ENCODE peak calls at places on chromosomes 12 and 14, in ten cellular contexts. Y is suprapubic skin, H is testis, M is K562, U is A549, I is sigmoid colon, E is ovary, N is tibial nerve, J is uterus, R is stomach. P is an unnamed sample.
A peak's percentile ranks its signal among the peaks of the same experiment; 100 is the strongest.

GRCh38 chr14:82642425-82642824 is 1108.8 kb upstream of the SEL1L start:
- DNase-seq in Y (no peak), H (peak; percentile 68), M (peak; percentile 23), U (peak; percentile 5), I (no peak), E (peak; percentile 32), N (no peak), J (no peak), R (no peak), P (no peak)

GRCh38 chr14:100114109-100114765 is 45.2 kb downstream of the DEGS2 start:
- DNase-seq in Y (no peak), H (no peak), M (no peak), U (no peak), I (no peak), E (no peak), N (no peak), J (no peak), R (no peak), P (no peak)

GRCh38 chr14:53126705-53127104 is 26.4 kb downstream of the DDHD1 start:
- DNase-seq in Y (no peak), H (no peak), M (no peak), U (no peak), I (no peak), E (no peak), N (no peak), J (no peak), R (no peak), P (no peak)

GRCh38 chr12:84756961-84757360 is 155.6 kb downstream of the SLC6A15 start:
- DNase-seq in Y (no peak), H (no peak), M (no peak), U (no peak), I (no peak), E (no peak), N (no peak), J (no peak), R (no peak), P (no peak)

GRCh38 chr12:66087365-66087943 is 43.1 kb downstream of the LLPH start:
- DNase-seq in Y (no peak), H (peak; percentile 84), M (peak; percentile 26), U (peak; percentile 45), I (peak; percentile 71), E (peak; percentile 77), N (peak; percentile 58), J (peak; percentile 61), R (peak; percentile 60), P (no peak)

GRCh38 chr14:99679543-99679942 is 4.6 kb upstream of the CYP46A1 start:
- DNase-seq in Y (no peak), H (no peak), M (no peak), U (no peak), I (peak; percentile 10), E (no peak), N (no peak), J (no peak), R (no peak), P (no peak)

GRCh38 chr12:63098851-63099250 is 52.1 kb downstream of the AVPR1A start:
- DNase-seq in Y (no peak), H (no peak), M (no peak), U (peak; percentile 8), I (no peak), E (no peak), N (no peak), J (no peak), R (no peak), P (no peak)

GRCh38 chr14:75646762-75647161 is 13.9 kb downstream of the ERG28 start:
- DNase-seq in Y (no peak), H (no peak), M (no peak), U (no peak), I (no peak), E (no peak), N (peak; percentile 69), J (no peak), R (no peak), P (no peak)

GRCh38 chr14:61326847-61327246 is 5.5 kb downstream of the PRKCH start:
- DNase-seq in Y (peak; percentile 80), H (peak; percentile 87), M (no peak), U (no peak), I (peak; percentile 79), E (peak; percentile 79), N (peak; percentile 32), J (peak; percentile 80), R (peak; percentile 46), P (no peak)

GRCh38 chr12:85057370-85057963 is 21.3 kb downstream of the LRRIQ1 start:
- DNase-seq in Y (no peak), H (peak; percentile 39), M (peak; percentile 23), U (peak; percentile 5), I (no peak), E (no peak), N (no peak), J (no peak), R (no peak), P (no peak)

GRCh38 chr12:52903285-52903854 is 1.5 kb downstream of the KRT8 start:
- DNase-seq in Y (no peak), H (peak; percentile 86), M (peak; percentile 91), U (peak; percentile 50), I (peak; percentile 90), E (peak; percentile 80), N (peak; percentile 17), J (peak; percentile 67), R (peak; percentile 76), P (no peak)

GRCh38 chr12:54360717-54361456 is 3.4 kb downstream of the GPR84 start:
- DNase-seq in Y (no peak), H (peak; percentile 92), M (peak; percentile 54), U (peak; percentile 78), I (peak; percentile 88), E (peak; percentile 90), N (peak; percentile 55), J (peak; percentile 89), R (peak; percentile 87), P (no peak)
- TF ChIP-seq POLR2A in Y (no peak), H (no peak), M (no peak), U (no peak), I (no peak), E (no peak), N (no peak), J (no peak), R (no peak), P (no peak)

DNA sequence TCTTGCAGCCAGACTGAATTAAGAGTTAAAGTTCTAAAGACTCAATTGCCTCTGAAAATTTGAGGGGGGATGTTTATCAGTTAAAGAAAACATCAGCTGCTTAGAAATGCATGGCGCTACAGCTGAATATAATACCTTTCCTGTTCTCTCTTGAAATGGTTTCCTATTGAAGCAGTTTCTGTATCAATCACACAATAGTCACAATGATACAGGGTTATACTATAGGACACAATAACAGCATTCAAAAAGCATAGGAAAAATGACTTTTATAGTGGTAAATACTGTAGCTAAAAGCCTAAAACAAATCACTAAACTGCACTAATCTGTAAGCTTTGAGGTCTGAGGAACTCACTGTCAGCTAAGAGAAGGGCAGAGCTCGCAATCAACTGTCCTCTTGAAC is 15.2 kb downstream of the MDGA2 start:
- DNase-seq in Y (no peak), H (no peak), M (no peak), U (no peak), I (no peak), E (no peak), N (no peak), J (no peak), R (no peak), P (no peak)
- H3K27ac ChIP-seq in Y (no peak overlapping the region), H (no peak overlapping the region), M (no peak overlapping the region), U (no peak overlapping the region), I (no peak overlapping the region), E (no peak overlapping the region), N (no peak overlapping the region), J (no peak overlapping the region), R (no peak overlapping the region), P (no peak overlapping the region)

DNA sequence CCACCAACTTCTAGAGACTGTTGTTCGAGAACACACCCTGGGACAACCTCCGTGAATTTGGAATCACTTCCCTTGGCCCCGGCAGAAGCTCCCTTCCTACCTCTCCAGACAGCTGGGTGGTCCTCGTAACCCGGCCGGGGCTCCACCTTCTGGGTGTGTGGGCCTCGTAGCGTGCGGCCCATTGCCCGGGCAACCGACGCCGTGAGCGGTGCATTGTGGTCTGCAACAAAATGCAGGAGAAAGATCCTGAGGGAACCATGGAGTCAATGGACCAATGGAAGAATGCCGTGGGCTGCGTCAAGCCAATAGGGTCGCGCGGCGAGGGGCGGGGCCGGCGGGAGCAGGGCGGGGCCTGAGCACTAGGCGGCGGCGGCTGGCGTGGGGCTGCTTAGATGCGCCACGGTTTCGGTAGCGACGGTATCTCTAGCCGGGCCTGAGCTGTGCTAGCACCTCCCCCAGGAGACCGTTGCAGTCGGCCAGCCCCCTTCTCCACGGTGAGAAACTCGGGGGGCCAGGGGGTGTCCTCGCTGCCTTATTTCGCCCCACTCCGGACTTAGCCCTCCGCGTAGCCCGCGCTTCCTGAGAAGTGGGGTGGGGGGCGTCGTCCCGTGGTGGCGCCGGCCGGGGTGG is at the start of gene DYNLL1:
- DNase-seq in Y (peak; percentile 97), H (peak; percentile 98), M (peak; percentile 96), U (peak; percentile 99), I (peak; percentile 98), E (peak; percentile 98), N (peak; percentile 96), J (peak; percentile 96), R (peak; percentile 98), P (peak; percentile 71)
- TF ChIP-seq POLR2A in Y (peak; percentile 84), H (peak; percentile 75), M (peak; percentile 94), U (peak; percentile 99), I (peak; percentile 86), E (peak; percentile 83), N (peak; percentile 80), J (peak; percentile 86), R (no peak), P (peak; percentile 89)

GRCh38 chr12:7557227-7557626 is 53.6 kb upstream of the CD163 start:
- DNase-seq in Y (no peak), H (no peak), M (no peak), U (no peak), I (no peak), E (no peak), N (no peak), J (no peak), R (no peak), P (no peak)
- H3K27ac ChIP-seq in Y (peak overlapping the region; percentile 59), H (no peak overlapping the region), M (no peak overlapping the region), U (no peak overlapping the region), I (peak overlapping the region; percentile 20), E (no peak overlapping the region), N (peak overlapping the region; percentile 80), J (no peak overlapping the region), R (peak overlapping the region; percentile 57), P (no peak overlapping the region)

GRCh38 chr14:40870252-40870651 is 736.4 kb upstream of the LRFN5 start:
- DNase-seq in Y (no peak), H (no peak), M (no peak), U (no peak), I (no peak), E (no peak), N (no peak), J (no peak), R (no peak), P (no peak)
- TF ChIP-seq POLR2A in Y (no peak), H (no peak), M (no peak), U (no peak), I (no peak), E (no peak), N (no peak), J (no peak), R (no peak), P (no peak)

DNA sequence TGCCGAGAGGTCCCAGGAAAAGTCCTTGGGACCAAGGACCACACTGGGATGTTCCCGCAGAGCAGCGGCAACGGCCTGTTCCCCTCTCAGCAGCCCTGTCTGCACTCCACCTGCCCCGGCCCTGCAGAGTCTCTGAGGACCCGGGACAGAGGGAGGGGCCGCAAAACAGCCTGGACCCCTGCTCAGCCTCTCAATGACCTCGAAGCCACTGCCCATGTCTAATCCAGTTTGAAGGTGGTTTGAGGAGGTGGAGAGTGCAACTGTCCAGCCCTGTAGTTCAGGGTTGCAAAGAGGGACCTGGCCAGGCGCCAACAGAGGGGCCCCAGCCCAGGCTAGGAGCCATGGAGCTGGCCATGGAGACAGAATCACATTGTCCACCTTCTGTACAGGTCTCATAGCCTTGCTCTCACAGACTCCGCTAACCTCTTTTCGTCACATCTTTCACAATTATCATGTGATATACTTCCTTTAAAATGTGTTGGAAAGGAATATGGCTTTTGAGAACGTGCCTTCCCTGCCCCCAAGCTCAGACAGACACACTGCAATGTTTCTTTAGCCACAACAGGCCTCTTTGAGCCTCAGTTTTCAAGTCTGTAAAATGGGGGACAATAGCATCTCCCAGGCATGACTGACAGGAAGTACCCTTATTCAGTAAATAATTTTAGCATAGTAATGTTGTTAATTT is 49.3 kb downstream of the ACTN1 start:
- DNase-seq in Y (no peak), H (no peak), M (no peak), U (no peak), I (no peak), E (no peak), N (no peak), J (no peak), R (no peak), P (no peak)
- H3K27ac ChIP-seq in Y (no peak overlapping the region), H (no peak overlapping the region), M (no peak overlapping the region), U (no peak overlapping the region), I (peak overlapping the region; percentile 98), E (no peak overlapping the region), N (no peak overlapping the region), J (peak overlapping the region; percentile 69), R (peak overlapping the region; percentile 85), P (peak overlapping the region; percentile 93)

P was measured in esophagus squamous epithelium.